ENCODE peak calls at places on chromosomes 4 and X, in six cellular contexts. B is neural crest cell; X is coronary artery; I is substantia nigra; P is aorta; O is CD4-positive, alpha-beta memory T cell. G is an unnamed sample.
A peak's percentile ranks its signal among the peaks of the same experiment; 100 is the strongest.

GRCh38 chr4:88713782-88714181 is 16.2 kb upstream of the NAP1L5 start:
- DNase-seq in B (no peak), X (no peak), I (no peak), P (no peak), O (no peak), G (no peak)

GRCh38 chrX:74521961-74522833 is 92.2 kb downstream of the RLIM start:
- DNase-seq in B (no peak), X (no peak), I (no peak), P (no peak), O (no peak), G (no peak)

GRCh38 chrX:107483976-107484726 is 34.7 kb downstream of the FRMPD3 start:
- DNase-seq in B (peak; percentile 13), X (no peak), I (no peak), P (peak; percentile 51), O (no peak), G (no peak)

GRCh38 chrX:17547658-17548057 is 172.7 kb downstream of the NHS start:
- DNase-seq in B (no peak), X (no peak), I (no peak), P (peak; percentile 64), O (no peak), G (no peak)

GRCh38 chrX:153632612-153632980 is 14.4 kb upstream of the DUSP9 start:
- DNase-seq in B (no peak), X (no peak), I (no peak), P (no peak), O (no peak), G (no peak)

GRCh38 chr4:87010192-87010591 is 75.4 kb downstream of the AFF1 start:
- DNase-seq in B (no peak), X (no peak), I (no peak), P (no peak), O (no peak), G (no peak)

GRCh38 chr4:1318488-1319213 is 28.4 kb upstream of the UVSSA start:
- DNase-seq in B (no peak), X (no peak), I (no peak), P (no peak), O (no peak), G (no peak)

GRCh38 chr4:96677499-96677898 is 837.6 kb downstream of the PDHA2 start:
- DNase-seq in B (no peak), X (no peak), I (no peak), P (no peak), O (no peak), G (no peak)

GRCh38 chr4:75015627-75016026 is 82.7 kb downstream of the PARM1 start:
- DNase-seq in B (no peak), X (no peak), I (no peak), P (no peak), O (no peak), G (no peak)

GRCh38 chrX:19879742-19880378 is 7.5 kb downstream of the SH3KBP1 start:
- DNase-seq in B (no peak), X (no peak), I (no peak), P (no peak), O (no peak), G (no peak)

GRCh38 chr4:2267320-2267811 is 5.5 kb upstream of the MXD4 start:
- DNase-seq in B (no peak), X (no peak), I (no peak), P (no peak), O (no peak), G (no peak)

GRCh38 chrX:108735087-108735679 is 1.2 kb downstream of the IRS4 start:
- DNase-seq in B (no peak), X (no peak), I (no peak), P (no peak), O (no peak), G (no peak)

G was measured in CD4-positive, CD25-positive, alpha-beta regulatory T cell.